ENCODE peak calls at places on chromosomes 7 and 10, in five cellular contexts. H is spleen; Y is Karpas-422; I is lower lobe of right lung; O is CD8-positive, alpha-beta T cell. M is an unnamed sample.

GRCh38 chr7:44277391-44277790 is 48.0 kb downstream of the CAMK2B start:
- DNase-seq in H (peak; percentile 47), O (no peak), I (peak; percentile 35), Y (no peak), M (no peak)

GRCh38 chr7:3066506-3066905 is 22.8 kb upstream of the CARD11 start:
- DNase-seq in I (no peak), O (no peak), H (no peak), Y (no peak), M (no peak)

GRCh38 chr10:22997102-22997501 is 69.2 kb downstream of the ARMC3 start:
- DNase-seq in Y (no peak), I (no peak), H (no peak), O (no peak), M (no peak)

GRCh38 chr10:71756441-71757191 is 16.7 kb downstream of the VSIR start:
- DNase-seq in Y (no peak), O (no peak), H (no peak), I (no peak), M (no peak)

GRCh38 chr10:22437620-22438588 is 92.6 kb downstream of the SPAG6 start:
- DNase-seq in I (no peak), Y (no peak), O (peak; percentile 13), H (no peak), M (no peak)

GRCh38 chr7:41436139-41436538 is 266.8 kb downstream of the INHBA start:
- DNase-seq in O (no peak), H (no peak), Y (no peak), I (no peak), M (no peak)

GRCh38 chr10:101214446-101215396 is 14.5 kb downstream of the LBX1 start:
- DNase-seq in O (peak; percentile 61), Y (peak; percentile 81), I (peak; percentile 68), H (peak; percentile 88), M (no peak)

GRCh38 chr10:52949899-52950298 is 177.3 kb upstream of the MBL2 start:
- DNase-seq in O (no peak), Y (no peak), I (no peak), H (peak; percentile 47), M (no peak)

GRCh38 chr7:19522486-19522885 is 186.4 kb downstream of the POLR1F start:
- DNase-seq in H (no peak), Y (no peak), I (no peak), O (no peak), M (no peak)

GRCh38 chr7:33996899-33997298 is 91.6 kb downstream of the BMPER start:
- DNase-seq in Y (no peak), H (no peak), I (no peak), O (no peak), M (no peak)

DNA sequence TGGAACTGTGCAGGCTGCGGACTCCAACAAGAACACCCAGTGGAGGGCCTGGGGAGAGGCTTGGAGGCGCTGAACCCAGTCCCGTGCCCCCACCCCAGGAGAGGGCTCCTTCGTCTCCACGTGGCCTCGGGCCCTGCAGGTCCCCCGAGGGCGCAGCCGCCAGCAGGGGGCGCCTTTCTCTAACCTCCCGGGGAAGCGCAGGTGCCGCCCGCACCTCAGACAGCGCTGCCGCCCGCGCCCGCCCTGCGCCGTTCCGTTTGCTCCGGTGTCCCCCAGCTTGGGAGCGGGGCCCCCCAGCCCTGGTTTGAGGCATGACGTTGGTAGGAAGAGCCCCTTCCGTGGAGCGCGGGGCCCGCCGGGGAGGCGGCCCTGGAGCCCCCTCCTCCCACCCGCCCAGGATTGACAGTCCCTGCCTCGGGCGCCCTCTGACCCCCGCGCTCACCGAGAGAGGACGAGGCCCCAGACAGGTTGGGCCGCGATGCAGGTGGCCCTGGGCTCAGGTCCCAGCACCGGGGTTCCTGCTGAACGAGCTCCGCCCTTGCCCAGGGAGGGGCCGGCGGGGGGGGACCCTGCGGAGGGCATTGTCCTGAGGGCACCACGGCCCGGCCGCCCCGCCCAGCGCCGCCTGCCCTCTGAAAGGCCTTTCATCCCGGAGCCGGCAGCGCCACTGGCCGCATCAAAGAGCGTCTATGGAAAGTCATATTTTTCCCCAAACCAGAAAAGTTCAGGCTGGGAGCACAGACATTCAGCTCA is 42.9 kb downstream of the FOXL3 start:
- DNase-seq in Y (no peak), H (peak; percentile 93), O (peak; percentile 86), I (peak; percentile 90), M (no peak)
- H3K27ac ChIP-seq in Y (no peak overlapping the region), H (no peak overlapping the region), O (no peak overlapping the region), I (peak overlapping the region; percentile 77), M (no peak overlapping the region)

GRCh38 chr7:66082886-66083415 is 7.3 kb downstream of the ASL start:
- DNase-seq in O (no peak), H (peak; percentile 60), I (no peak), Y (no peak), M (no peak)

GRCh38 chr7:66075590-66076458 is at the start of gene ASL:
- DNase-seq in I (peak; percentile 96), O (peak; percentile 77), Y (peak; percentile 95), H (peak; percentile 97), M (peak; percentile 44)

GRCh38 chr7:66082083-66082482 is 6.5 kb downstream of the ASL start:
- DNase-seq in I (no peak), Y (no peak), O (no peak), H (peak; percentile 24), M (no peak)

GRCh38 chr7:66076459-66077329 is 1.1 kb downstream of the ASL start:
- DNase-seq in I (no peak), O (no peak), Y (peak; percentile 68), H (peak; percentile 73), M (no peak)

DNA sequence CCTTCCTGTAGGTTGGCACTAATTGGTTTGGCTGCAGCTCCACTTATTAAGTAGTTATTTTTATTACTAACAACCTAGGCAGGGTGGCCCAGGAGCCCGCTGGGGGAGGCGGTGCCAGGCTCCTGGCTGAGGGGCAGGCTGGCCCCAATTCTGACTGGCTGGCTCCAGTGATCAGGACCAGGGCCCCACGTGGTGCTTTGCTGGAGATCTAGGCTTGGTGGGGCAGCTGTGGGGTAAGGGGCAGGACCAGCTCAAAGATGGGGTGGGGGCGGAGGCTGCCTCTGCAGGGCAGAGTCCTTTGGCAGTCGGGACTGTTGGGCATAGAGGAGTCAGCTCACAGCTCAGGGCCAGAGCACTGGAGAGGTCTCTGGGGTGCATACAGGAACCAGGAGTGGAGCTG is 2.4 kb downstream of the ASL start:
- DNase-seq in O (no peak), Y (no peak), H (peak; percentile 70), I (no peak), M (no peak)
- H3K27ac ChIP-seq in O (no peak overlapping the region), Y (no peak overlapping the region), H (no peak overlapping the region), I (no peak overlapping the region), M (no peak overlapping the region)

GRCh38 chr10:77890097-77890496 is 36.5 kb downstream of the DLG5 start:
- DNase-seq in O (no peak), I (no peak), Y (peak; percentile 72), H (no peak), M (no peak)
- H3K27ac ChIP-seq in O (no peak overlapping the region), I (no peak overlapping the region), Y (no peak overlapping the region), H (no peak overlapping the region), M (peak overlapping the region; percentile 36)

GRCh38 chr10:4691301-4691700 is 134.7 kb upstream of the AKR1E2 start:
- DNase-seq in Y (no peak), O (no peak), H (no peak), I (no peak), M (no peak)
- H3K27ac ChIP-seq in Y (no peak overlapping the region), O (no peak overlapping the region), H (no peak overlapping the region), I (no peak overlapping the region), M (peak overlapping the region; percentile 93)

DNA sequence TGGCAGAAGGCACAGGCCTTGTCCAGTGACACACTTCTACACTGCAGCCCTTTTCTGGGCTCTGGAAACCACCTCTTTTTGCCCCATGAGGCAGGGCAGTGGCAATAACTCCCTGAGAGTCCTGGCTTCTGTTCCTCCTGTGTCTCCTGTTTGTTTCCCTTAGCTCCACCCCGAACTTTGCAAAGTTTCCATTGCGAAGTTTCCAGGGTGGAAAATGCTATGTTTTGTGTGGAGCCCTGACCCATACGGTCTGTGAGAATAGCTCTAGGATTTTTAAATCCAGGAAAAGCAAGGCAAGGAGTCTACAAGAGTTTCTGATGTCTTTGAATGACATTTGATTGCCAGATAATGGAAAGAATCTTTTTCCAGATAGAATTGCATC is 92.2 kb upstream of the AKR1E2 start:
- DNase-seq in I (no peak), O (no peak), Y (no peak), H (no peak), M (no peak)
- H3K27ac ChIP-seq in I (no peak overlapping the region), O (no peak overlapping the region), Y (no peak overlapping the region), H (no peak overlapping the region), M (peak overlapping the region; percentile 76)

DNA sequence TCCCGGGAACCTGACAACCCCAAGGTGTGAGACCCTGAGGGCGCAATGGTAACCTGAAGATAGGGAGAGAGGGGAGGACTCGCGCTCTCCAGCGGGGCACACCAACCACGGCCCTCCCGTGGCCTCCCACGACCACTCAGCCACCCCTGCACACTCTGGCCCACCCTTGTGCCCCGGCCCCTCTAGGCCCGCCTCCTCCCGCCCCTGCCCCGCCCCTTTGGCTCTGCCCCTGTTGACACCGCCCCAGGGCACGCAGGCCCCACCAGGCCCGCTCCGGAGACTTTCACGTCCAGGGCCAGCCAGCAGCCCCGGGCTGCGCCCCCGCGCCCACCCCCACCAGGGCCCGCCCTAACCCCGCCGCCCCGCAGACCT is 11.0 kb downstream of the ATG9B start:
- DNase-seq in I (peak; percentile 46), H (no peak), O (no peak), Y (no peak), M (no peak)
- H3K27ac ChIP-seq in I (no peak overlapping the region), H (no peak overlapping the region), O (peak overlapping the region; percentile 99), Y (no peak overlapping the region), M (no peak overlapping the region)

DNA sequence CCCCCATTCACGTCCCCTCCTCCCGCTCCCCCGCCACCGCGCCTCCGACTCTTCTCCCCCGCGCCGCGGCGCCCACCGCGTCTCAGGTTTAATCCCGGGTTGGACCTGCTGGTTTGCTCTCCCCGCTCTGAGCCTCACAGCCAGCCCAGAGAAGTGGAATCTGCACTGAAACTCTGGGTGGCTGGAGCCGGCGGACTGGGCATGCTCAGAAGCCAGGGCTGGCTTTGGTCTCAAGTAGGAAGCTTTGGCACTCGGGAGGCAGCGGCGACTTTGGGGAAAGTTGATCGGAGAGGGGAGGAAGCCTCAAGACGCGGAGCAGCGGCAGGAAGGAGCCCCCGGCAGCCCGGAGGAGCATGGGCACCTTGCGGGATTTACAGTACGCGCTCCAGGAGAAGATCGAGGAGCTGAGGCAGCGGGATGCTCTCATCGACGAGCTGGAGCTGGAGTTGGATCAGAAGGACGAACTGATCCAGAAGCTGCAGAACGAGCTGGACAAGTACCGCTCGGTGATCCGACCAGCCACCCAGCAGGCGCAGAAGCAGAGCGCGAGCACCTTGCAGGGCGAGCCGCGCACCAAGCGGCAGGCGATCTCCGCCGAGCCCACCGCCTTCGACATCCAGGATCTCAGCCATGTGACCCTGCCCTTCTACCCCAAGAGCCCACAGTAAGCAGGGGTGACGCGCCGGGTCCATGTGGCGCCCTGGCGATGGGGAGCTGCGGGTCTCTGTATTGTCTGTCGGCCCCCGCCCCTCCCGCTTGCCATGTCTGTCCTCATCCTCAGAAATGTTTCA is at the start of gene PRKG1:
- DNase-seq in Y (no peak), H (peak; percentile 79), O (no peak), I (peak; percentile 79), M (no peak)
- H3K27ac ChIP-seq in Y (no peak within 1 kb of the TSS), H (peak within 1 kb of the TSS; percentile 69), O (no peak within 1 kb of the TSS), I (peak within 1 kb of the TSS; percentile 71), M (no peak within 1 kb of the TSS)

M was measured in epithelial cell of prostate.